ENCODE peak calls at places on chromosomes 6 and 20, in five cellular contexts. One of them, this sample, is unnamed.

GRCh38 chr20:47315339-47315662 is 41.2 kb downstream of the ZMYND8 start:
- DNase-seq in AG04449: no peak
- DNase-seq in HL-60: no peak
- DNase-seq in colonic mucosa: no peak
- DNase-seq in foreskin fibroblast: peak
- DNase-seq in this sample: no peak

GRCh38 chr6:13486679-13487121 is 700 bp downstream of the GFOD1 start:
- DNase-seq in AG04449: no peak
- DNase-seq in HL-60: peak
- DNase-seq in colonic mucosa: peak
- DNase-seq in foreskin fibroblast: peak
- DNase-seq in this sample: no peak

GRCh38 chr6:91860951-91861350 is 1274.1 kb upstream of the MAP3K7 start:
- DNase-seq in AG04449: no peak
- DNase-seq in HL-60: no peak
- DNase-seq in colonic mucosa: no peak
- DNase-seq in foreskin fibroblast: no peak
- DNase-seq in this sample: no peak

GRCh38 chr6:3119040-3119723 is 671 bp downstream of the BPHL start:
- DNase-seq in AG04449: no peak
- DNase-seq in HL-60: no peak
- DNase-seq in colonic mucosa: peak
- DNase-seq in foreskin fibroblast: peak
- DNase-seq in this sample: no peak

GRCh38 chr6:26331809-26332226 is 33.2 kb upstream of the BTN3A2 start:
- DNase-seq in AG04449: no peak
- DNase-seq in HL-60: no peak
- DNase-seq in colonic mucosa: no peak
- DNase-seq in foreskin fibroblast: no peak
- DNase-seq in this sample: no peak

GRCh38 chr6:113362542-113363430 is 494.4 kb upstream of the MARCKS start:
- DNase-seq in AG04449: no peak
- DNase-seq in HL-60: no peak
- DNase-seq in colonic mucosa: no peak
- DNase-seq in foreskin fibroblast: no peak
- DNase-seq in this sample: no peak

GRCh38 chr20:50285376-50286173 is 94.9 kb downstream of the CEBPB start:
- DNase-seq in AG04449: no peak
- DNase-seq in HL-60: no peak
- DNase-seq in colonic mucosa: no peak
- DNase-seq in foreskin fibroblast: peak
- DNase-seq in this sample: no peak

GRCh38 chr6:10837009-10837691 is 1.2 kb downstream of the MAK start:
- DNase-seq in AG04449: no peak
- DNase-seq in HL-60: no peak
- DNase-seq in colonic mucosa: peak
- DNase-seq in foreskin fibroblast: peak
- DNase-seq in this sample: no peak

GRCh38 chr6:169869301-169869700 is 117.9 kb downstream of the ERMARD start:
- DNase-seq in AG04449: no peak
- DNase-seq in HL-60: no peak
- DNase-seq in colonic mucosa: peak
- DNase-seq in foreskin fibroblast: no peak
- DNase-seq in this sample: no peak

GRCh38 chr6:129863664-129864063 is 2.5 kb upstream of the TMEM244 start:
- DNase-seq in AG04449: no peak
- DNase-seq in HL-60: no peak
- DNase-seq in colonic mucosa: no peak
- DNase-seq in foreskin fibroblast: peak
- DNase-seq in this sample: no peak

GRCh38 chr6:14748679-14749078 is 497.2 kb upstream of the JARID2 start:
- DNase-seq in AG04449: no peak
- DNase-seq in HL-60: no peak
- DNase-seq in colonic mucosa: no peak
- DNase-seq in foreskin fibroblast: no peak
- DNase-seq in this sample: no peak

GRCh38 chr20:11098888-11099287 is 425.1 kb upstream of the JAG1 start:
- DNase-seq in AG04449: no peak
- DNase-seq in HL-60: no peak
- DNase-seq in colonic mucosa: peak
- DNase-seq in foreskin fibroblast: no peak
- DNase-seq in this sample: no peak

GRCh38 chr20:528923-529594 is 14.5 kb downstream of the CSNK2A1 start:
- DNase-seq in AG04449: peak
- DNase-seq in HL-60: no peak
- DNase-seq in colonic mucosa: no peak
- DNase-seq in foreskin fibroblast: peak
- DNase-seq in this sample: peak

GRCh38 chr6:34544776-34545471 is 11.2 kb downstream of the SPDEF start:
- DNase-seq in AG04449: no peak
- DNase-seq in HL-60: no peak
- DNase-seq in colonic mucosa: no peak
- DNase-seq in foreskin fibroblast: no peak
- DNase-seq in this sample: no peak

GRCh38 chr6:146914563-146915483 is 289.4 kb upstream of the STXBP5 start:
- DNase-seq in AG04449: peak
- DNase-seq in HL-60: peak
- DNase-seq in colonic mucosa: no peak
- DNase-seq in foreskin fibroblast: peak
- DNase-seq in this sample: peak

GRCh38 chr6:169188051-169188863 is 65.4 kb downstream of the THBS2 start:
- DNase-seq in AG04449: no peak
- DNase-seq in HL-60: no peak
- DNase-seq in colonic mucosa: no peak
- DNase-seq in foreskin fibroblast: peak
- DNase-seq in this sample: peak

GRCh38 chr20:18101125-18101820 is 36.4 kb upstream of the KAT14 start:
- DNase-seq in AG04449: no peak
- DNase-seq in HL-60: no peak
- DNase-seq in colonic mucosa: no peak
- DNase-seq in foreskin fibroblast: no peak
- DNase-seq in this sample: no peak

GRCh38 chr6:83231146-83231545 is 38.0 kb downstream of the RWDD2A start:
- DNase-seq in AG04449: peak
- DNase-seq in HL-60: no peak
- DNase-seq in colonic mucosa: no peak
- DNase-seq in foreskin fibroblast: peak
- DNase-seq in this sample: peak

GRCh38 chr6:43297644-43298564 is at the start of gene SLC22A7:
- DNase-seq in AG04449: no peak
- DNase-seq in HL-60: no peak
- DNase-seq in colonic mucosa: no peak
- DNase-seq in foreskin fibroblast: no peak
- DNase-seq in this sample: no peak

GRCh38 chr6:45801471-45802289 is 214.0 kb downstream of the CLIC5 start:
- DNase-seq in AG04449: no peak
- DNase-seq in HL-60: no peak
- DNase-seq in colonic mucosa: no peak
- DNase-seq in foreskin fibroblast: no peak
- DNase-seq in this sample: no peak

GRCh38 chr6:164227952-164228522 is 813.5 kb downstream of the QKI start:
- DNase-seq in AG04449: no peak
- DNase-seq in HL-60: no peak
- DNase-seq in colonic mucosa: no peak
- DNase-seq in foreskin fibroblast: no peak
- DNase-seq in this sample: no peak

GRCh38 chr20:23143098-23143497 is 57.0 kb upstream of the CD93 start:
- DNase-seq in AG04449: no peak
- DNase-seq in HL-60: peak
- DNase-seq in colonic mucosa: no peak
- DNase-seq in foreskin fibroblast: peak
- DNase-seq in this sample: peak

GRCh38 chr6:45310118-45310788 is 17.9 kb upstream of the RUNX2 start:
- DNase-seq in AG04449: no peak
- DNase-seq in HL-60: no peak
- DNase-seq in colonic mucosa: no peak
- DNase-seq in foreskin fibroblast: no peak
- DNase-seq in this sample: no peak

GRCh38 chr6:53731906-53732636 is 62.7 kb upstream of the LRRC1 start:
- DNase-seq in AG04449: no peak
- DNase-seq in HL-60: no peak
- DNase-seq in colonic mucosa: no peak
- DNase-seq in foreskin fibroblast: no peak
- DNase-seq in this sample: no peak

GRCh38 chr6:131635384-131636340 is 1.4 kb upstream of the ENPP3 start:
- DNase-seq in AG04449: no peak
- DNase-seq in HL-60: no peak
- DNase-seq in colonic mucosa: no peak
- DNase-seq in foreskin fibroblast: no peak
- DNase-seq in this sample: no peak

GRCh38 chr20:62065669-62066338 is at the start of gene TAF4:
- DNase-seq in AG04449: no peak
- DNase-seq in HL-60: peak
- DNase-seq in colonic mucosa: peak
- DNase-seq in foreskin fibroblast: peak
- DNase-seq in this sample: peak

GRCh38 chr6:25329982-25330381 is 50.8 kb downstream of the CARMIL1 start:
- DNase-seq in AG04449: no peak
- DNase-seq in HL-60: no peak
- DNase-seq in colonic mucosa: no peak
- DNase-seq in foreskin fibroblast: no peak
- DNase-seq in this sample: no peak

GRCh38 chr6:150145830-150146229 is 3.0 kb downstream of the PPP1R14C start:
- DNase-seq in AG04449: no peak
- DNase-seq in HL-60: no peak
- DNase-seq in colonic mucosa: no peak
- DNase-seq in foreskin fibroblast: no peak
- DNase-seq in this sample: no peak

GRCh38 chr6:34459899-34460593 is 5.8 kb upstream of the PACSIN1 start:
- DNase-seq in AG04449: no peak
- DNase-seq in HL-60: peak
- DNase-seq in colonic mucosa: peak
- DNase-seq in foreskin fibroblast: peak
- DNase-seq in this sample: peak

GRCh38 chr6:107653183-107653580 is 163.3 kb downstream of the SOBP start:
- DNase-seq in AG04449: no peak
- DNase-seq in HL-60: no peak
- DNase-seq in colonic mucosa: no peak
- DNase-seq in foreskin fibroblast: no peak
- DNase-seq in this sample: no peak

GRCh38 chr20:37925265-37926165 is 22.6 kb downstream of the VSTM2L start:
- DNase-seq in AG04449: no peak
- DNase-seq in HL-60: no peak
- DNase-seq in colonic mucosa: no peak
- DNase-seq in foreskin fibroblast: no peak
- DNase-seq in this sample: no peak

GRCh38 chr20:18133962-18134361 is 3.7 kb upstream of the KAT14 start:
- DNase-seq in AG04449: no peak
- DNase-seq in HL-60: no peak
- DNase-seq in colonic mucosa: peak
- DNase-seq in foreskin fibroblast: no peak
- DNase-seq in this sample: no peak

GRCh38 chr6:90778419-90779203 is 191.7 kb upstream of the MAP3K7 start:
- DNase-seq in AG04449: no peak
- DNase-seq in HL-60: no peak
- DNase-seq in colonic mucosa: no peak
- DNase-seq in foreskin fibroblast: no peak
- DNase-seq in this sample: no peak

GRCh38 chr6:90780141-90780540 is 193.3 kb upstream of the MAP3K7 start:
- DNase-seq in AG04449: no peak
- DNase-seq in HL-60: no peak
- DNase-seq in colonic mucosa: no peak
- DNase-seq in foreskin fibroblast: no peak
- DNase-seq in this sample: no peak

DNA sequence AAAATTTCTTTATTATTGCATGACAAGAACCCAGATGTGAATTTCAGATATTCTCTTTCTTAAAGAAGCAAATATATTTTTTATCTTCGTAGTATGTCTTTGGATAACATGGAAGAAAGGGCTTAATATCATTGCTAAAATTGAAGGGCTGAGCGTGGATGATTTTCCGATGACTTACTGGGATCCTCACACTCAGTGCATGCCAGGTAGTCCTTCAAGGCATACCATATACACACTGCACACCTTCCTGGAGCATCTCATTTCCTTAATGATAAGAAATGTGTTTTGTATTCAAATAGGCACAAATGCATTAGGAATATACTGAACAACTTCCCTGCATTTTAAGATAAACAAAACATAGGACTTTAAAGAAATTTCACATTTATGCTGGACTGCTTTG is 193.9 kb upstream of the MAP3K7 start:
- DNase-seq in AG04449: no peak
- DNase-seq in HL-60: no peak
- DNase-seq in colonic mucosa: no peak
- DNase-seq in foreskin fibroblast: no peak
- DNase-seq in this sample: no peak
- TF ChIP-seq CTCF in AG04449: no peak
- TF ChIP-seq CTCF in HL-60: no peak
- TF ChIP-seq CTCF in colonic mucosa: no peak
- TF ChIP-seq CTCF in foreskin fibroblast: no peak
- TF ChIP-seq CTCF in this sample: no peak

GRCh38 chr20:2402271-2402980 is 21.7 kb downstream of the TGM6 start:
- DNase-seq in AG04449: peak
- DNase-seq in HL-60: no peak
- DNase-seq in colonic mucosa: no peak
- DNase-seq in foreskin fibroblast: peak
- DNase-seq in this sample: peak
- TF ChIP-seq CTCF in AG04449: peak
- TF ChIP-seq CTCF in HL-60: peak
- TF ChIP-seq CTCF in colonic mucosa: no peak
- TF ChIP-seq CTCF in foreskin fibroblast: peak
- TF ChIP-seq CTCF in this sample: peak

GRCh38 chr6:161254126-161254753 is 19.6 kb downstream of the AGPAT4 start:
- DNase-seq in AG04449: peak
- DNase-seq in HL-60: no peak
- DNase-seq in colonic mucosa: no peak
- DNase-seq in foreskin fibroblast: no peak
- DNase-seq in this sample: no peak

GRCh38 chr6:161256390-161256789 is 17.5 kb downstream of the AGPAT4 start:
- DNase-seq in AG04449: no peak
- DNase-seq in HL-60: no peak
- DNase-seq in colonic mucosa: no peak
- DNase-seq in foreskin fibroblast: no peak
- DNase-seq in this sample: no peak

GRCh38 chr6:161255518-161255917 is 18.3 kb downstream of the AGPAT4 start:
- DNase-seq in AG04449: no peak
- DNase-seq in HL-60: no peak
- DNase-seq in colonic mucosa: no peak
- DNase-seq in foreskin fibroblast: no peak
- DNase-seq in this sample: no peak

GRCh38 chr6:161257778-161258457 is 15.9 kb downstream of the AGPAT4 start:
- DNase-seq in AG04449: peak
- DNase-seq in HL-60: no peak
- DNase-seq in colonic mucosa: no peak
- DNase-seq in foreskin fibroblast: peak
- DNase-seq in this sample: peak

GRCh38 chr6:161254754-161255253 is 19.1 kb downstream of the AGPAT4 start:
- DNase-seq in AG04449: no peak
- DNase-seq in HL-60: no peak
- DNase-seq in colonic mucosa: no peak
- DNase-seq in foreskin fibroblast: no peak
- DNase-seq in this sample: no peak
- TF ChIP-seq CTCF in AG04449: no peak
- TF ChIP-seq CTCF in HL-60: no peak
- TF ChIP-seq CTCF in colonic mucosa: no peak
- TF ChIP-seq CTCF in foreskin fibroblast: no peak
- TF ChIP-seq CTCF in this sample: no peak

GRCh38 chr6:40056865-40057264 is 122.6 kb upstream of the MOCS1 start:
- DNase-seq in AG04449: no peak
- DNase-seq in HL-60: no peak
- DNase-seq in colonic mucosa: no peak
- DNase-seq in foreskin fibroblast: no peak
- DNase-seq in this sample: no peak
- TF ChIP-seq CTCF in AG04449: no peak
- TF ChIP-seq CTCF in HL-60: no peak
- TF ChIP-seq CTCF in colonic mucosa: no peak
- TF ChIP-seq CTCF in foreskin fibroblast: no peak
- TF ChIP-seq CTCF in this sample: no peak

This sample was measured in AG09309.